ENCODE peak calls at places on chromosomes 5 and 9, in nine cellular contexts. X is osteocyte; U is cardiac fibroblast; D is MCF 10A; B is A549; L is WTC11; K is endodermal cell; P is nephron progenitor cell; Y is CD4-positive, alpha-beta T cell. S is an unnamed sample.

GRCh38 chr5:75603421-75603820 is 7.8 kb upstream of the ANKDD1B start:
- DNase-seq in X (no peak), U (no peak), D (no peak), B (no peak), L (no peak), K (no peak), P (no peak), Y (no peak), S (no peak)

GRCh38 chr5:104626122-104626521 is 1063.5 kb upstream of the NUDT12 start:
- DNase-seq in X (no peak), U (no peak), D (no peak), B (no peak), L (no peak), K (no peak), P (no peak), Y (no peak), S (no peak)

GRCh38 chr5:54115768-54116403 is 194.5 kb downstream of the ARL15 start:
- DNase-seq in X (no peak), U (peak), D (peak), B (no peak), L (no peak), K (no peak), P (no peak), Y (no peak), S (peak)

GRCh38 chr5:121273818-121274433 is 577.8 kb upstream of the FTMT start:
- DNase-seq in X (no peak), U (peak), D (peak), B (peak), L (no peak), K (no peak), P (no peak), Y (no peak), S (no peak)

GRCh38 chr5:143874312-143874711 is 62.4 kb downstream of the HMHB1 start:
- DNase-seq in X (no peak), U (no peak), D (no peak), B (no peak), L (no peak), K (no peak), P (peak), Y (no peak), S (no peak)

GRCh38 chr9:73643379-73644013 is 491.8 kb downstream of the ANXA1 start:
- DNase-seq in X (no peak), U (peak), D (peak), B (peak), L (no peak), K (no peak), P (no peak), Y (no peak), S (no peak)

GRCh38 chr9:84123648-84124406 is 143.2 kb downstream of the RMI1 start:
- DNase-seq in X (no peak), U (no peak), D (no peak), B (no peak), L (no peak), K (no peak), P (no peak), Y (no peak), S (no peak)

GRCh38 chr9:33785914-33786313 is 9.4 kb upstream of the PRSS3 start:
- DNase-seq in X (no peak), U (peak), D (no peak), B (peak), L (no peak), K (no peak), P (no peak), Y (no peak), S (no peak)

GRCh38 chr5:1820381-1820780 is 19.2 kb downstream of the NDUFS6 start:
- DNase-seq in X (no peak), U (no peak), D (no peak), B (no peak), L (no peak), K (no peak), P (no peak), Y (no peak), S (peak)

GRCh38 chr5:136033848-136034247 is 5.1 kb downstream of the TGFBI start:
- DNase-seq in X (no peak), U (no peak), D (peak), B (no peak), L (no peak), K (peak), P (no peak), Y (no peak), S (no peak)

DNA sequence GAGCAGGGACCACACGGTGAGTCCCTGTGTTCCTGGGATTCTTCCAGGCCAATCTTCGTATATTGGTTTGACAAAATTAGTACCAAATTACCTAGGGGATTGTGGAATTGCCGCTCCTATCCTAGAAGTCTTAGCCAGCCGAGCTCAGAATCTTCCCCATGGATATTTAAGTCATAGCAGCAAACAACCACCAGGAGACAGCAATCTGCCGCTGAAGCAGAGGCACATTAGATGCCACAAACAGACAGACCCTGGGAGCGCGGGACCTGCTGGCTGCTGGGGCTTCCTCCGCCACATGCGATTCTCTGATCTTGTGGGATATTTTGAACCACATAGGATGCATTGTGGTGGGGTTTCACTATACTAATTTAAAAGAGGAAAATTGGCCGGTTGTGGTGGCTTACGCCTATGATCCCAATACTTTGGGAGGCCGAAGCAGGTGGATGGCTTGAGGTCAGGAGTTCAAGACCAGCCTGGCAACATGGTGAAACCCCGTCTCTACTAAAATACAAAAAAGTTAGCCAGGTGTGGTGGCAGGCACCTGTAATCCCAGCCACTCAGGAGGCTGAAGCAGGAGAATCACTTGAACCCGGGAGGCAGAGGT is 31.7 kb upstream of the ZBTB43 start:
- DNase-seq in X (no peak), U (peak), D (peak), B (peak), L (peak), K (peak), P (peak), Y (no peak), S (peak)
- TF ChIP-seq CTCF in X (peak), U (peak), D (peak), B (peak), L (peak), K (peak), P (peak), Y (peak), S (peak)

DNA sequence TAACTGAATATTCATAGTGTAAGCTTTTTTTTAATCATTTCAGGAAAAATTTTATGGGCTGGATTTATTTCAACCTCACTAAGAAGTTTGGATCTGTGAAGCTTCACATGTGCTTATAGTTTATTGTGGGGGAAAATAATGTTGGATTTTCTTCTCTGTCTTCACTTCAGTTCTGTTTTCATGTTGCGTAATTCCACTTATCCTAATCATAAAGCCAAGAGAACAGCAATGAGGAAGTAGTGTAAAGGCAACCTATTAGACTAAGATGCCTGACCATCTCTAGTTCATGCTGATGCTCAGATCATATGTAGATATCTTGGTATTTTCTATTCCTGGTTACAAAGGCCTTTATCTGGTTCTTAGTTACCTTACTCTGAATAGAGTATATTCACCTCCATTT is 50.0 kb downstream of the CD180 start:
- DNase-seq in X (no peak), U (no peak), D (no peak), B (no peak), L (no peak), K (no peak), P (no peak), Y (no peak), S (no peak)
- TF ChIP-seq CTCF in X (no peak), U (no peak), D (no peak), B (no peak), L (no peak), K (no peak), P (no peak), Y (no peak), S (no peak)

DNA sequence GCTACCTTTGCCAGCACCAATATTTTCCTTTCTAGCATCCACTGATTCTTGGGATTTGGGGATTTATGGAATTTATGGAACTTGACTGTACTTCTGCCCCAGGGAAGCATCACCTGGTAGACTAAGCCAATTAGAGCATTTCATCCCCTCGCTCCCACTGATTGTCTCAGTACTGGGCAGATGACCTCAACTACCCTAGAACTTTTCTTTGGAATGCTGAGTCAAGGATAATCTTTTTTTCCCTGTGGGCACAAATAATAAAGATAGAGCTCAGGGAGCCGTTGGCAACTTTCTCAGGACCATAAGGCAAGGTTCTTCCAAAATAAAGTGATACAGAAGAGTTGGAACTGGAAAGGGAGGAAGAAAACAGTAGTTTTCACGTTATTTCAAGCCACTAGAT is 438.4 kb downstream of the PLK2 start:
- DNase-seq in X (no peak), U (no peak), D (no peak), B (no peak), L (no peak), K (no peak), P (no peak), Y (no peak), S (no peak)
- TF ChIP-seq CTCF in X (no peak), U (no peak), D (no peak), B (no peak), L (no peak), K (no peak), P (no peak), Y (no peak), S (no peak)

DNA sequence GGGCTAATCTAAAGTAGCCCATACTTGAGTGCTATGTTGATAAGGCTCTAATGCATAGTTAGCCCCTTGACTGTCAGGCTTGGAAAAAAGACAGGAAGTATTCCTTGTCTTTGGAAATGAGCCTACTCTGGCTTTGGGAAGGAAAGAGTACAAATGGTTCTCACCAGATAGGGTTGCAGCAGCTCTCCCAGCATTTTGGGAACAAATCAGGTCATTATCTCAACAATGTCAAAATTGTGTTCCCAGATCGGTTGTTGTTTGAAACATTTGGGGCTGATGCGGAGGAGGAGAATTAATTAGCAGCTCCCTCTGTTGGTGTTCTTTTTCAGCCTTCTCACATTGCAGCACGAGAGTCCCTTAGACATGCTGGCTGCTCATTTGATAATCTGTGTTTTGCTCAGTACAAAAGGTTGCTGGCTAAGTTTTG is 294.7 kb upstream of the DMRT1 start:
- DNase-seq in X (no peak), U (no peak), D (no peak), B (peak), L (no peak), K (peak), P (no peak), Y (no peak), S (no peak)
- TF ChIP-seq CTCF in X (peak), U (peak), D (no peak), B (peak), L (no peak), K (peak), P (peak), Y (no peak), S (no peak)

GRCh38 chr9:122463828-122464632 is 13.7 kb downstream of the OR1J1 start:
- DNase-seq in X (no peak), U (peak), D (peak), B (peak), L (peak), K (peak), P (peak), Y (no peak), S (peak)

GRCh38 chr9:122468735-122469134 is 9.0 kb downstream of the OR1J1 start:
- DNase-seq in X (no peak), U (peak), D (no peak), B (no peak), L (no peak), K (no peak), P (no peak), Y (no peak), S (no peak)

DNA sequence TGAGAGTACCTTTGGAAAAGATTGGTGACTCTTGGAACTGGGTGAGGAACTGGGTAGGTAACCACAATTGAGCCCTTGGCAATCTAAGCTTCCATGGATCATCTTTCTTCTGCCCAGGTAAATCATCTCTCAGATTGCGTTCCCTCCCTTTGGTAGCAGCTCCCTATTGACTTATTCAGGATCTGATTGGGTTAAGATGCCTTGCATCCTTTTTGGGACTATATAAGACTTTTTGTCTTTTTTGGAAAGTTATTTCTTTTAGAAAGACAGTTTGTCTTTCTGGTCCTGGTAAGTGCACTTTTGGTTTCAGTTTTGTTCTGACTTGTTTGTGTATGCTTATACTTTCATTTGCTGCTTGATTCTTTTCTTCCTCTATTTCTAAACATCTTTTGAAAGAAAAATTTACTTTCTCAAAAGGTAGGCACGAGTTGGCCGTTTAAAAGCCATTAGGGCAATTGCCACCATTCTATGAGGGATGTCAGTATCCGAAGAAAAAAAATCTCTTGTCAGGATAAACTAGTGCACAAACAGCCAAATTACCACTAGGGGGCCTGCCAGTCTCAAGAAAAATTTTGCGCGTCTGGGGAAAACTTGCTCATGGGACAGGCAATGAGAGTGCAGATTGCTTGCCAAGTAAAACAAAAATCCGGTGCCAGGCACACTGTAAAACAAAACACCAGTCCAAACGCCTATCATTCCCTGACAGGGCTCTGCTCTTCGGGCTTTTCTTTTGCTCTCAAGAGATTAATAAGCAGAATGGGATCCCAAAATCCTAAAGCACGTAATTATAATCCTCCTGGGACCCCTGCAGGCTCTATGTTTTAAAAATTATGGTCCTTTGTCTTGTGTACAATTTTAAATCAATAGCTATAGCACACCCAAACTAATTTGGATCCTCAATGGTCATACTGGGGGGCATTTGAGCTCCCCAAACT is 12.8 kb downstream of the OR1J1 start:
- DNase-seq in X (peak), U (peak), D (peak), B (peak), L (peak), K (peak), P (peak), Y (peak), S (peak)
- TF ChIP-seq CTCF in X (peak), U (peak), D (peak), B (peak), L (peak), K (peak), P (peak), Y (peak), S (peak)

GRCh38 chr9:93134018-93134739 is at the start of gene NINJ1:
- DNase-seq in X (no peak), U (peak), D (peak), B (peak), L (peak), K (peak), P (peak), Y (peak), S (peak)
- TF ChIP-seq CTCF in X (no peak), U (no peak), D (no peak), B (no peak), L (no peak), K (no peak), P (no peak), Y (no peak), S (no peak)

DNA sequence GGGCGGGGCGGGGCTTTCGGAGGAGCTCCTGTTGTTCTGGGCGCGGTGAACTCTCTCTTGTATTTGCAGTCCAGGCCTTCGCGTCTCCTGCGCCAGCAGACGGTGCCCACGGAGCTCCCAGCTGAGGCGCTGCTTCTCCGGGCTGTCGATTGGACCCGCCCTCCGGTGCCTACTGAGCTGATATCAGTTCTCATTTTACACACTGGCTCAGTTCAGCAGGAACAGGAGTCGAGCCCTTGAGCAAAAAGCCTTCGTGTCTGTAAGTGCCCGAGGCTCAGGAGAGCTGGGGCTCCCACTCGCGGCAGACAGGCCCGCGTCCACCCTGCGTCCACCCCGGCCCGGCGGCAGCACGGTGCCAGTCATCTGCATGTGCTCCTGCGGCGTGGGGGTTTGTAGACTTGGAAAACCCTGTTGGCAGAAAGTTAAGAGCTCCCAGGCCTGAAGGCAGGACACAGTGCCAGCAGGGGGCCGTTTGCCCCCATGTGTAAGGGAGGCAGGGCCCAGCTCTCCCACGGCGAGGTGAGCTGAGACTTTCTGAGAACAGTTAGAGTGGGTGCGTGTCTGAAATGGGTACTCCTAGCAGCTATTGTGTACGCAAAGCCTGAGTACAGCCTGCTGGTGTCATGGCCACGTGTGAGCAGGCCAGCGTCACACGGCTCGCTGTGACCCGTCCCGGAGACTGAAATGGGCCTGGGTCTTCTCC is 231.5 kb downstream of the FANCC start:
- DNase-seq in X (no peak), U (no peak), D (no peak), B (no peak), L (no peak), K (no peak), P (no peak), Y (no peak), S (no peak)
- TF ChIP-seq CTCF in X (no peak), U (no peak), D (no peak), B (no peak), L (no peak), K (no peak), P (no peak), Y (no peak), S (no peak)

DNA sequence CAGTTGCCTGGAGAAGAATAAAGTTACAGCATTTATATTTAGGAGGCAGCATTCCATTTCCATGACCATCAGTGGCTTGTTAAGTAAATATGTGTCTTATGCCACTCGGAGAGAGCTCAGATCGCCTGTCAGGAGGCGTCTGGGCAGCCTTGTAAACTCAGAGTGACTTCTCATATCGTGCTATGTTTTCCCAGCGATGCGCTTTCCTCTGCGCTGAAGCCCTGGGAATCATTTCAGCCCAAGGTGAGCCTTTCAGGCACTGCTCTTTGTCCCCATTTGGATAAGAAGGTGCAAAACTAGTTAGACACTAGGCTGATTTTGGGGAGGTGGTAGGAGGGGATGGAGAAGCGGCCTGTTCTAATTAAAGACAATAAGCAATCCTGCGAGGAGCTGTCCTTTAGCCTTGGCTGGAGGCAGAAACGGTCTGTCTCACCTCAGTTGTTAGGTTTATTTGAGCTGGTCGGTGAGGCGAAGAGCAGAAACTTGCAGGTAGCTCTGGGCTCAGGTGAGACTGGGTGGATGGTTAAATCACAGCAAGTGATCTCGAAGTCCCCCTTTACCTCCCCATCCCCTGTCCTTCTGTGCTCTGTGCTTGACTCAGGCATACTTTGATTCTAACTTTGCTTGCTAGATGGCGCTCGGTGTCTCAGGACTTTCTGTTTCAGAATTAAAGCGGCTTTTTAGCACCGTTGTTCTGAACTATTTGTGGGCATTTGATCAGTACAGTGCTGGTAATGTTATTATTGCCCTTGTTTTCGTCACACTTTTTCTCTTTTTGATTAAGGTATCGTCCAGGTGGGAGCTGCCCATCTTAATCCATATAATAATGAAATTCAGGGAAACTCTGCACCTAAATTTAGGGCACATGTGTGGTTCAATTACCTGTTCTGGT is 24.6 kb downstream of the NR2F1 start:
- DNase-seq in X (no peak), U (peak), D (peak), B (peak), L (peak), K (peak), P (no peak), Y (no peak), S (no peak)
- TF ChIP-seq CTCF in X (peak), U (peak), D (peak), B (peak), L (no peak), K (peak), P (peak), Y (peak), S (no peak)